ENCODE peak calls at places on chromosome 12, in nine cellular contexts. S, C, J, D, F, W, Z, X and K are unnamed samples.

GRCh38 chr12:48031135-48031960 is 27.1 kb upstream of the COL2A1 start:
- DNase-seq in S (no peak), C (no peak), J (no peak), D (no peak), F (no peak), W (no peak), Z (no peak), X (no peak), K (no peak)

GRCh38 chr12:27922591-27923139 is 49.9 kb downstream of the PTHLH start:
- DNase-seq in S (no peak), C (no peak), J (peak), D (no peak), F (peak), W (no peak), Z (no peak), X (no peak), K (no peak)

GRCh38 chr12:91111366-91112321 is at the start of gene LUM:
- DNase-seq in S (peak), C (no peak), J (peak), D (peak), F (no peak), W (no peak), Z (no peak), X (peak), K (no peak)

GRCh38 chr12:96906498-96906848 is 584 bp upstream of the NEDD1 start:
- DNase-seq in S (no peak), C (no peak), J (no peak), D (no peak), F (no peak), W (no peak), Z (no peak), X (no peak), K (no peak)

GRCh38 chr12:105970885-105971284 is 167.9 kb downstream of the NUAK1 start:
- DNase-seq in S (no peak), C (no peak), J (no peak), D (no peak), F (no peak), W (no peak), Z (no peak), X (no peak), K (no peak)

GRCh38 chr12:116125981-116126566 is 151.4 kb downstream of the MED13L start:
- DNase-seq in S (no peak), C (no peak), J (peak), D (no peak), F (no peak), W (no peak), Z (no peak), X (no peak), K (no peak)

GRCh38 chr12:990308-990648 is 745 bp upstream of the ERC1 start:
- DNase-seq in S (peak), C (peak), J (peak), D (peak), F (peak), W (peak), Z (peak), X (peak), K (peak)

GRCh38 chr12:120394483-120395367 is 25.8 kb upstream of the MSI1 start:
- DNase-seq in S (no peak), C (peak), J (no peak), D (no peak), F (peak), W (no peak), Z (no peak), X (peak), K (peak)

GRCh38 chr12:1595690-1596347 is 1.4 kb upstream of the FBXL14 start:
- DNase-seq in S (no peak), C (no peak), J (no peak), D (no peak), F (no peak), W (no peak), Z (no peak), X (peak), K (no peak)

GRCh38 chr12:114294303-114294685 is 111.7 kb downstream of the TBX5 start:
- DNase-seq in S (no peak), C (no peak), J (no peak), D (no peak), F (no peak), W (no peak), Z (no peak), X (no peak), K (no peak)

GRCh38 chr12:32252199-32253073 is 145.8 kb downstream of the BICD1 start:
- DNase-seq in S (no peak), C (no peak), J (no peak), D (no peak), F (no peak), W (no peak), Z (no peak), X (no peak), K (no peak)

GRCh38 chr12:450438-450837 is 9.3 kb upstream of the B4GALNT3 start:
- DNase-seq in S (no peak), C (no peak), J (no peak), D (no peak), F (no peak), W (no peak), Z (no peak), X (peak), K (no peak)

GRCh38 chr12:68317047-68317667 is 15.0 kb downstream of the MDM1 start:
- DNase-seq in S (peak), C (peak), J (peak), D (peak), F (peak), W (peak), Z (peak), X (peak), K (peak)

GRCh38 chr12:19288603-19289244 is 150.6 kb upstream of the AEBP2 start:
- DNase-seq in S (no peak), C (no peak), J (peak), D (no peak), F (no peak), W (no peak), Z (no peak), X (no peak), K (no peak)

GRCh38 chr12:103208006-103208405 is 250.5 kb downstream of the ASCL1 start:
- DNase-seq in S (no peak), C (no peak), J (no peak), D (no peak), F (no peak), W (no peak), Z (no peak), X (no peak), K (no peak)

GRCh38 chr12:30613119-30613830 is 82.4 kb downstream of the IPO8 start:
- DNase-seq in S (no peak), C (no peak), J (peak), D (no peak), F (no peak), W (no peak), Z (no peak), X (no peak), K (no peak)

GRCh38 chr12:93662961-93663728 is 14.0 kb upstream of the CRADD start:
- DNase-seq in S (peak), C (no peak), J (no peak), D (no peak), F (no peak), W (no peak), Z (no peak), X (no peak), K (no peak)

GRCh38 chr12:46580445-46580844 is 207.9 kb upstream of the SLC38A2 start:
- DNase-seq in S (no peak), C (no peak), J (no peak), D (no peak), F (no peak), W (no peak), Z (no peak), X (no peak), K (no peak)

GRCh38 chr12:112151766-112152541 is 26.6 kb downstream of the TRAFD1 start:
- DNase-seq in S (no peak), C (no peak), J (no peak), D (no peak), F (no peak), W (no peak), Z (no peak), X (no peak), K (no peak)

GRCh38 chr12:112159146-112159541 is 33.8 kb downstream of the TRAFD1 start:
- DNase-seq in S (no peak), C (no peak), J (no peak), D (no peak), F (no peak), W (no peak), Z (no peak), X (no peak), K (no peak)

GRCh38 chr12:112149596-112149995 is 24.2 kb downstream of the TRAFD1 start:
- DNase-seq in S (no peak), C (no peak), J (no peak), D (no peak), F (peak), W (no peak), Z (no peak), X (no peak), K (peak)

GRCh38 chr12:112153181-112153899 is 28.0 kb downstream of the TRAFD1 start:
- DNase-seq in S (no peak), C (no peak), J (no peak), D (no peak), F (no peak), W (no peak), Z (no peak), X (no peak), K (no peak)

DNA sequence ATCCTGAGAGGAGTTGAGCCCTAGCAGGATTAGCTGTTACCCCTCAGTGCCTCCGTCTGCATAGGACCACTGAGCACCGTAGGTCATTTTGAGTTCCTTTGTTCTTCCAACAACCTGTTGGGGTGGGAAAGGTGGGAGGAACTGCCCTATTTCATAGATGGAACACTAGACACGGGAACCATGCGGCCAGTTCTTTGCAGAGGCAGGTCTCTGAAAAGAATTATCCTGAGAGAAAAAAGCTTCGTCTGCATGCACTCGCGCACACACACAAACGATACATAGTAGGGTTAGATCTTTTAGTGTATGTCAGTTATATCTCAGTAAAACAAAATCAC is 28.5 kb downstream of the TRAFD1 start:
- DNase-seq in S (no peak), C (no peak), J (no peak), D (no peak), F (no peak), W (no peak), Z (no peak), X (no peak), K (no peak)
- TF ChIP-seq CTCF in S (no peak), C (no peak), J (no peak), D (no peak), F (no peak), W (no peak), Z (no peak), X (no peak), K (no peak)

DNA sequence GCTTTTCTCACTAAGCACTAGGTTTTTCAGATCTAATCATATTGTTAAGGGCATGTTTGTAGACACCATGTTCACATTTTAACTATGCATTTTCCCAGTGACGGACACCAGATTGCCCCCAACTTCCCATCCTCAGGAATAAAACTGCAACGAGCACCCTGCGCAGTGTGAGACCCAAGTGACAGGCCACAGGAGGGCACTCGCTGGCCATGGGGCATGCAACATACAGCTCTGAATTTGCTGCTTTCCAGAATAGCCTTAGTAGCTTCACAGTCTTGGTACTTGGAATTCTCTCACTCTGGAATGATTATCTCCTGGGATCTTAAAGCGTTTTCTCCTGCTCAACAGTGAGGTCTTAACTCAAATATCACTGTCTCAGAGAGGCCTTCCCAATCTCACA is 983 bp upstream of the DDX47 start:
- DNase-seq in S (no peak), C (no peak), J (no peak), D (no peak), F (peak), W (no peak), Z (no peak), X (no peak), K (peak)
- TF ChIP-seq CTCF in S (no peak), C (no peak), J (no peak), D (no peak), F (peak), W (no peak), Z (no peak), X (no peak), K (no peak)

GRCh38 chr12:124375141-124375788 is 80.4 kb downstream of the RFLNA start:
- DNase-seq in S (no peak), C (no peak), J (no peak), D (no peak), F (no peak), W (no peak), Z (no peak), X (no peak), K (no peak)
- TF ChIP-seq CTCF in S (no peak), C (no peak), J (no peak), D (no peak), F (peak), W (no peak), Z (no peak), X (no peak), K (no peak)

DNA sequence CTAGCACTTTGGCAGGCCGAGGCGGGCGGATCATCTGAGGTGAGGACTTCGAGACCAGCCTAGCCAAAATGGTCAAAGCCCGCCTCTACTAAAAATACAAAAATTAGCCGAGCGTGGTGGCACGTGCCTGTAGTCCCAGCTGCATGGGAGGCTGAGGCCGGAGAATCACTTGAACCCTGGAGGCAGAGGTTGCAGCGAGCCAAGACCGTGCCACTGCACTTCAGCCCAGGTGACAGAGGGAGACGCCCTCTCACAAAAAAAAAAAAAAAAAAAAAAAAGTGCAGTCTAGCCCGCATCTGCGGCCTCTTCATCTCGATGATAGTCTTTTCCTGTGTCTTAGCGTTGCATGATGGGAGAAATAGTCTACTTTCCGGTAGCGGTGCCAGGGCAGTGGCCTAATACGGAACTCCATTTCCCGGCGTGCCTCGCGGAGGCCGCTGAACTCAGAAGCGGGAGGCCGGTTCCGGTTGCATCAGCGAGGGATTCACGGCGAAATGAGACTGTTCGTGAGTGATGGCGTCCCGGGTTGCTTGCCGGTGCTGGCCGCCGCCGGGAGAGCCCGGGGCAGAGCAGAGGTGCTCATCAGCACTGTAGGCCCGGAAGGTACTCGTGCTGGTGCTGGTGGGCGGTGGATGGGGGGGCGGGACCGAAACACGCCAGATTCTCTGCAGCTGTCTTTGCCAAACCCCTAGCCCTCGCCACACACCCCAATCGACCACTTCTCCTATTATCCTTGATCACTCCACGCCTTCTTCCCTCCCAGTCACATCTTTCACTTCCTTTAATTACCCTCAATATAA is at the start of gene MARS1:
- DNase-seq in S (peak), C (peak), J (peak), D (peak), F (peak), W (peak), Z (peak), X (peak), K (peak)
- TF ChIP-seq CTCF in S (no peak), C (no peak), J (no peak), D (no peak), F (no peak), W (no peak), Z (no peak), X (no peak), K (no peak)